ENCODE peak calls at places on chromosomes 13 and 19, in eight cellular contexts. One of them, this sample, is unnamed.

GRCh38 chr13:99908129-99908805 is 63.3 kb downstream of the ZIC5 start:
- DNase-seq in lower leg skin: no peak
- DNase-seq in HFF-Myc: no peak
- DNase-seq in cardiac muscle cell: no peak
- DNase-seq in endothelial cell: no peak
- DNase-seq in colonic mucosa: no peak
- DNase-seq in H9: no peak
- DNase-seq in neural crest cell: no peak
- DNase-seq in this sample: no peak

GRCh38 chr19:55384576-55385235 is 614 bp upstream of the TMEM238 start:
- DNase-seq in neural crest cell: no peak
- DNase-seq in HFF-Myc: no peak
- DNase-seq in lower leg skin: peak; percentile 38
- DNase-seq in colonic mucosa: no peak
- DNase-seq in endothelial cell: no peak
- DNase-seq in H9: no peak
- DNase-seq in cardiac muscle cell: no peak
- DNase-seq in this sample: no peak

GRCh38 chr13:28408235-28408848 is 86.6 kb downstream of the FLT1 start:
- DNase-seq in cardiac muscle cell: peak; percentile 76
- DNase-seq in neural crest cell: no peak
- DNase-seq in colonic mucosa: peak; percentile 21
- DNase-seq in lower leg skin: peak; percentile 56
- DNase-seq in HFF-Myc: no peak
- DNase-seq in endothelial cell: peak; percentile 80
- DNase-seq in H9: no peak
- DNase-seq in this sample: no peak

GRCh38 chr19:28864024-28864503 is 348.9 kb downstream of the UQCRFS1 start:
- DNase-seq in cardiac muscle cell: no peak
- DNase-seq in endothelial cell: no peak
- DNase-seq in colonic mucosa: no peak
- DNase-seq in lower leg skin: no peak
- DNase-seq in H9: no peak
- DNase-seq in neural crest cell: no peak
- DNase-seq in HFF-Myc: no peak
- DNase-seq in this sample: no peak

GRCh38 chr13:79450110-79450509 is 30.8 kb upstream of the NDFIP2 start:
- DNase-seq in HFF-Myc: no peak
- DNase-seq in lower leg skin: no peak
- DNase-seq in endothelial cell: no peak
- DNase-seq in cardiac muscle cell: no peak
- DNase-seq in neural crest cell: no peak
- DNase-seq in colonic mucosa: no peak
- DNase-seq in H9: no peak
- DNase-seq in this sample: no peak

GRCh38 chr13:108895220-108895704 is 265.9 kb downstream of the MYO16 start:
- DNase-seq in lower leg skin: no peak
- DNase-seq in H9: no peak
- DNase-seq in endothelial cell: peak; percentile 20
- DNase-seq in neural crest cell: no peak
- DNase-seq in cardiac muscle cell: peak; percentile 63
- DNase-seq in HFF-Myc: no peak
- DNase-seq in colonic mucosa: no peak
- DNase-seq in this sample: no peak

GRCh38 chr19:10227215-10227971 is 3.7 kb downstream of the S1PR2 start:
- DNase-seq in H9: peak; percentile 55
- DNase-seq in endothelial cell: no peak
- DNase-seq in cardiac muscle cell: no peak
- DNase-seq in lower leg skin: peak; percentile 42
- DNase-seq in HFF-Myc: no peak
- DNase-seq in colonic mucosa: no peak
- DNase-seq in neural crest cell: peak; percentile 60
- DNase-seq in this sample: no peak

GRCh38 chr19:48308695-48309586 is 16.4 kb upstream of the EMP3 start:
- DNase-seq in lower leg skin: no peak
- DNase-seq in neural crest cell: no peak
- DNase-seq in cardiac muscle cell: peak; percentile 60
- DNase-seq in HFF-Myc: no peak
- DNase-seq in endothelial cell: no peak
- DNase-seq in H9: peak; percentile 76
- DNase-seq in colonic mucosa: no peak
- DNase-seq in this sample: no peak

GRCh38 chr13:21528616-21529015 is 69.5 kb upstream of the ZDHHC20 start:
- DNase-seq in endothelial cell: no peak
- DNase-seq in HFF-Myc: no peak
- DNase-seq in colonic mucosa: no peak
- DNase-seq in lower leg skin: no peak
- DNase-seq in H9: no peak
- DNase-seq in cardiac muscle cell: no peak
- DNase-seq in neural crest cell: no peak
- DNase-seq in this sample: no peak

GRCh38 chr13:25380082-25380481 is 8.3 kb downstream of the ATP8A2 start:
- DNase-seq in HFF-Myc: no peak
- DNase-seq in neural crest cell: no peak
- DNase-seq in cardiac muscle cell: no peak
- DNase-seq in endothelial cell: no peak
- DNase-seq in colonic mucosa: no peak
- DNase-seq in lower leg skin: no peak
- DNase-seq in H9: no peak
- DNase-seq in this sample: no peak

GRCh38 chr13:46382224-46382623 is 4.8 kb downstream of the RUBCNL start:
- DNase-seq in colonic mucosa: no peak
- DNase-seq in HFF-Myc: no peak
- DNase-seq in H9: no peak
- DNase-seq in neural crest cell: no peak
- DNase-seq in lower leg skin: no peak
- DNase-seq in endothelial cell: no peak
- DNase-seq in cardiac muscle cell: no peak
- DNase-seq in this sample: no peak

GRCh38 chr13:26579580-26579979 is 22.1 kb downstream of the WASF3 start:
- DNase-seq in lower leg skin: no peak
- DNase-seq in cardiac muscle cell: no peak
- DNase-seq in neural crest cell: no peak
- DNase-seq in colonic mucosa: no peak
- DNase-seq in H9: no peak
- DNase-seq in HFF-Myc: no peak
- DNase-seq in endothelial cell: no peak
- DNase-seq in this sample: no peak

GRCh38 chr19:3398114-3398899 is 31.9 kb downstream of the NFIC start:
- DNase-seq in colonic mucosa: peak; percentile 62
- DNase-seq in endothelial cell: no peak
- DNase-seq in cardiac muscle cell: peak; percentile 58
- DNase-seq in neural crest cell: no peak
- DNase-seq in lower leg skin: peak; percentile 69
- DNase-seq in HFF-Myc: no peak
- DNase-seq in H9: peak; percentile 51
- DNase-seq in this sample: no peak

GRCh38 chr13:110442946-110443632 is 118.4 kb downstream of the RAB20 start:
- DNase-seq in endothelial cell: no peak
- DNase-seq in lower leg skin: no peak
- DNase-seq in H9: no peak
- DNase-seq in cardiac muscle cell: no peak
- DNase-seq in colonic mucosa: no peak
- DNase-seq in neural crest cell: peak; percentile 7
- DNase-seq in HFF-Myc: no peak
- DNase-seq in this sample: no peak

GRCh38 chr13:40269086-40269485 is 397.4 kb downstream of the FOXO1 start:
- DNase-seq in neural crest cell: no peak
- DNase-seq in endothelial cell: no peak
- DNase-seq in colonic mucosa: no peak
- DNase-seq in lower leg skin: no peak
- DNase-seq in H9: no peak
- DNase-seq in HFF-Myc: no peak
- DNase-seq in cardiac muscle cell: no peak
- DNase-seq in this sample: no peak

GRCh38 chr19:13190781-13191540 is 40.8 kb downstream of the IER2 start:
- DNase-seq in HFF-Myc: no peak
- DNase-seq in cardiac muscle cell: peak; percentile 30
- DNase-seq in neural crest cell: no peak
- DNase-seq in colonic mucosa: peak; percentile 86
- DNase-seq in endothelial cell: no peak
- DNase-seq in H9: no peak
- DNase-seq in lower leg skin: no peak
- DNase-seq in this sample: no peak

GRCh38 chr19:13198634-13199033 is 48.4 kb downstream of the IER2 start:
- DNase-seq in colonic mucosa: no peak
- DNase-seq in neural crest cell: no peak
- DNase-seq in cardiac muscle cell: no peak
- DNase-seq in HFF-Myc: no peak
- DNase-seq in lower leg skin: no peak
- DNase-seq in endothelial cell: no peak
- DNase-seq in H9: no peak
- DNase-seq in this sample: no peak

DNA sequence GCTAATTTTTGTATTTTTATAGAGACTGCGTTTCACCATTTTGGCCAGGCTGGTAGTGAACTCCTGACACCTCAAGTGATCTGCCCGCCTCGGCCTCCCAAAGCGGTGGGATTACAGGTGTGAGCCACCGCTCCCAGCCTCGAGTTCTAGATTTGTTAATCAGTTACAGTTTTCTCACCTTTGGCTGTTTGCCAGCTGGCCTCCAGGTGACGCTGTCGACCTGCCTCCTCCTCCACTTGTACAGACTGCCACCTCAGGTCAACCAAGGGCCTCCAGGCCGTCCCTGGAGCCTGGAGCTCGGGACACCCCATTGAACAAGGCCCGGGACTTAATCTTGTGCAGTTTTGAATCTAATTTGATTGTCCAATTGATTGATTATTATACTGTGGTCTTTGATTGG is 45.5 kb downstream of the IER2 start:
- DNase-seq in cardiac muscle cell: peak; percentile 61
- DNase-seq in neural crest cell: peak; percentile 46
- DNase-seq in H9: peak; percentile 90
- DNase-seq in colonic mucosa: peak; percentile 80
- DNase-seq in HFF-Myc: no peak
- DNase-seq in endothelial cell: peak; percentile 72
- DNase-seq in lower leg skin: no peak
- DNase-seq in this sample: no peak
- TF ChIP-seq CTCF in cardiac muscle cell: no peak
- TF ChIP-seq CTCF in neural crest cell: peak; percentile 60
- TF ChIP-seq CTCF in H9: peak; percentile 95
- TF ChIP-seq CTCF in colonic mucosa: peak; percentile 11
- TF ChIP-seq CTCF in HFF-Myc: no peak
- TF ChIP-seq CTCF in endothelial cell: peak; percentile 61
- TF ChIP-seq CTCF in lower leg skin: no peak
- TF ChIP-seq CTCF in this sample: peak; percentile 29

GRCh38 chr19:1475751-1476437 is 3.1 kb downstream of the C19orf25 start:
- DNase-seq in HFF-Myc: no peak
- DNase-seq in neural crest cell: no peak
- DNase-seq in endothelial cell: no peak
- DNase-seq in colonic mucosa: no peak
- DNase-seq in H9: peak; percentile 20
- DNase-seq in cardiac muscle cell: no peak
- DNase-seq in lower leg skin: no peak
- DNase-seq in this sample: no peak

GRCh38 chr19:1481893-1482360 is 2.9 kb upstream of the C19orf25 start:
- DNase-seq in colonic mucosa: no peak
- DNase-seq in cardiac muscle cell: no peak
- DNase-seq in endothelial cell: no peak
- DNase-seq in HFF-Myc: no peak
- DNase-seq in neural crest cell: no peak
- DNase-seq in lower leg skin: no peak
- DNase-seq in H9: no peak
- DNase-seq in this sample: no peak

GRCh38 chr19:1481224-1481892 is 2.3 kb upstream of the C19orf25 start:
- DNase-seq in cardiac muscle cell: no peak
- DNase-seq in colonic mucosa: no peak
- DNase-seq in HFF-Myc: no peak
- DNase-seq in H9: peak; percentile 27
- DNase-seq in lower leg skin: no peak
- DNase-seq in endothelial cell: no peak
- DNase-seq in neural crest cell: no peak
- DNase-seq in this sample: no peak

GRCh38 chr19:1482361-1483066 is 3.5 kb upstream of the C19orf25 start:
- DNase-seq in neural crest cell: no peak
- DNase-seq in cardiac muscle cell: no peak
- DNase-seq in HFF-Myc: no peak
- DNase-seq in endothelial cell: no peak
- DNase-seq in lower leg skin: no peak
- DNase-seq in colonic mucosa: no peak
- DNase-seq in H9: no peak
- DNase-seq in this sample: no peak

GRCh38 chr19:1478934-1479707 is at the start of gene C19orf25:
- DNase-seq in lower leg skin: peak; percentile 93
- DNase-seq in H9: peak; percentile 94
- DNase-seq in cardiac muscle cell: peak; percentile 96
- DNase-seq in colonic mucosa: peak; percentile 97
- DNase-seq in endothelial cell: peak; percentile 89
- DNase-seq in HFF-Myc: peak; percentile 68
- DNase-seq in neural crest cell: peak; percentile 82
- DNase-seq in this sample: peak; percentile 89
- TF ChIP-seq CTCF in lower leg skin: no peak
- TF ChIP-seq CTCF in H9: no peak
- TF ChIP-seq CTCF in cardiac muscle cell: no peak
- TF ChIP-seq CTCF in colonic mucosa: no peak
- TF ChIP-seq CTCF in endothelial cell: no peak
- TF ChIP-seq CTCF in HFF-Myc: no peak
- TF ChIP-seq CTCF in neural crest cell: no peak
- TF ChIP-seq CTCF in this sample: no peak

GRCh38 chr13:112742583-112742982 is 52.7 kb downstream of the ATP11A start:
- DNase-seq in neural crest cell: no peak
- DNase-seq in cardiac muscle cell: no peak
- DNase-seq in HFF-Myc: no peak
- DNase-seq in lower leg skin: no peak
- DNase-seq in colonic mucosa: no peak
- DNase-seq in H9: no peak
- DNase-seq in endothelial cell: no peak
- DNase-seq in this sample: no peak
- TF ChIP-seq CTCF in neural crest cell: no peak
- TF ChIP-seq CTCF in cardiac muscle cell: no peak
- TF ChIP-seq CTCF in HFF-Myc: no peak
- TF ChIP-seq CTCF in lower leg skin: no peak
- TF ChIP-seq CTCF in colonic mucosa: no peak
- TF ChIP-seq CTCF in H9: no peak
- TF ChIP-seq CTCF in endothelial cell: no peak
- TF ChIP-seq CTCF in this sample: no peak

GRCh38 chr13:51221674-51222509 is at the start of gene FAM124A:
- DNase-seq in lower leg skin: no peak
- DNase-seq in cardiac muscle cell: peak; percentile 81
- DNase-seq in endothelial cell: peak; percentile 71
- DNase-seq in H9: no peak
- DNase-seq in HFF-Myc: no peak
- DNase-seq in colonic mucosa: peak; percentile 38
- DNase-seq in neural crest cell: no peak
- DNase-seq in this sample: peak; percentile 16
- TF ChIP-seq CTCF in lower leg skin: no peak
- TF ChIP-seq CTCF in cardiac muscle cell: no peak
- TF ChIP-seq CTCF in endothelial cell: peak; percentile 23
- TF ChIP-seq CTCF in H9: peak; percentile 32
- TF ChIP-seq CTCF in HFF-Myc: peak; percentile 1
- TF ChIP-seq CTCF in colonic mucosa: no peak
- TF ChIP-seq CTCF in neural crest cell: peak; percentile 52
- TF ChIP-seq CTCF in this sample: no peak

GRCh38 chr13:48738261-48738755 is 84.6 kb downstream of the CYSLTR2 start:
- DNase-seq in lower leg skin: no peak
- DNase-seq in colonic mucosa: no peak
- DNase-seq in HFF-Myc: no peak
- DNase-seq in neural crest cell: no peak
- DNase-seq in H9: no peak
- DNase-seq in endothelial cell: no peak
- DNase-seq in cardiac muscle cell: no peak
- DNase-seq in this sample: no peak
- TF ChIP-seq CTCF in lower leg skin: no peak
- TF ChIP-seq CTCF in colonic mucosa: no peak
- TF ChIP-seq CTCF in HFF-Myc: no peak
- TF ChIP-seq CTCF in neural crest cell: no peak
- TF ChIP-seq CTCF in H9: no peak
- TF ChIP-seq CTCF in endothelial cell: no peak
- TF ChIP-seq CTCF in cardiac muscle cell: no peak
- TF ChIP-seq CTCF in this sample: no peak

This sample was measured in natural killer cell.